ENCODE peak calls at places on chromosomes 13 and 19, in eight cellular contexts. One of them, this sample, is unnamed.

GRCh38 chr13:40552895-40553294 is 113.5 kb downstream of the FOXO1 start:
- DNase-seq in heart left ventricle: no peak
- DNase-seq in endothelial cell: no peak
- DNase-seq in GM23248: no peak
- DNase-seq in AML-193: no peak
- DNase-seq in stromal cell of bone marrow: no peak
- DNase-seq in choroid plexus epithelial cell: no peak
- DNase-seq in brain microvascular endothelial cell: no peak
- DNase-seq in this sample: no peak

GRCh38 chr13:23985846-23986245 is 88.5 kb upstream of the C1QTNF9B start:
- DNase-seq in choroid plexus epithelial cell: peak
- DNase-seq in endothelial cell: no peak
- DNase-seq in brain microvascular endothelial cell: peak
- DNase-seq in GM23248: no peak
- DNase-seq in heart left ventricle: no peak
- DNase-seq in AML-193: no peak
- DNase-seq in stromal cell of bone marrow: no peak
- DNase-seq in this sample: no peak

GRCh38 chr19:35049456-35049855 is 7.9 kb downstream of the HPN start:
- DNase-seq in stromal cell of bone marrow: no peak
- DNase-seq in endothelial cell: no peak
- DNase-seq in choroid plexus epithelial cell: no peak
- DNase-seq in brain microvascular endothelial cell: no peak
- DNase-seq in AML-193: no peak
- DNase-seq in heart left ventricle: no peak
- DNase-seq in GM23248: peak
- DNase-seq in this sample: no peak

GRCh38 chr19:55113570-55114039 is 3.8 kb downstream of the PPP1R12C start:
- DNase-seq in heart left ventricle: peak
- DNase-seq in endothelial cell: peak
- DNase-seq in AML-193: no peak
- DNase-seq in choroid plexus epithelial cell: peak
- DNase-seq in stromal cell of bone marrow: peak
- DNase-seq in brain microvascular endothelial cell: peak
- DNase-seq in GM23248: peak
- DNase-seq in this sample: peak

GRCh38 chr19:12513531-12514061 is 29.0 kb upstream of the ZNF709 start:
- DNase-seq in brain microvascular endothelial cell: no peak
- DNase-seq in choroid plexus epithelial cell: no peak
- DNase-seq in AML-193: no peak
- DNase-seq in endothelial cell: no peak
- DNase-seq in stromal cell of bone marrow: no peak
- DNase-seq in heart left ventricle: no peak
- DNase-seq in GM23248: no peak
- DNase-seq in this sample: peak

GRCh38 chr13:51849145-51850101 is 4.4 kb upstream of the TMEM272 start:
- DNase-seq in AML-193: peak
- DNase-seq in brain microvascular endothelial cell: peak
- DNase-seq in stromal cell of bone marrow: no peak
- DNase-seq in heart left ventricle: no peak
- DNase-seq in endothelial cell: peak
- DNase-seq in choroid plexus epithelial cell: peak
- DNase-seq in GM23248: peak
- DNase-seq in this sample: peak

GRCh38 chr19:12784871-12785430 is 6.3 kb upstream of the JUNB start:
- DNase-seq in endothelial cell: no peak
- DNase-seq in GM23248: peak
- DNase-seq in stromal cell of bone marrow: no peak
- DNase-seq in AML-193: no peak
- DNase-seq in heart left ventricle: no peak
- DNase-seq in choroid plexus epithelial cell: peak
- DNase-seq in brain microvascular endothelial cell: no peak
- DNase-seq in this sample: no peak

GRCh38 chr19:56720281-56720680 is 48.7 kb upstream of the ZNF835 start:
- DNase-seq in AML-193: no peak
- DNase-seq in choroid plexus epithelial cell: no peak
- DNase-seq in brain microvascular endothelial cell: no peak
- DNase-seq in heart left ventricle: no peak
- DNase-seq in stromal cell of bone marrow: no peak
- DNase-seq in GM23248: no peak
- DNase-seq in endothelial cell: no peak
- DNase-seq in this sample: peak

GRCh38 chr19:7618771-7619510 is 10.4 kb downstream of the XAB2 start:
- DNase-seq in GM23248: no peak
- DNase-seq in choroid plexus epithelial cell: no peak
- DNase-seq in heart left ventricle: no peak
- DNase-seq in brain microvascular endothelial cell: no peak
- DNase-seq in endothelial cell: no peak
- DNase-seq in AML-193: no peak
- DNase-seq in stromal cell of bone marrow: no peak
- DNase-seq in this sample: no peak

GRCh38 chr13:30111810-30112209 is 195.5 kb downstream of the KATNAL1 start:
- DNase-seq in heart left ventricle: no peak
- DNase-seq in brain microvascular endothelial cell: no peak
- DNase-seq in choroid plexus epithelial cell: no peak
- DNase-seq in GM23248: peak
- DNase-seq in endothelial cell: no peak
- DNase-seq in stromal cell of bone marrow: no peak
- DNase-seq in AML-193: peak
- DNase-seq in this sample: no peak

GRCh38 chr19:2478324-2478755 is 2.4 kb downstream of the GADD45B start:
- DNase-seq in AML-193: peak
- DNase-seq in choroid plexus epithelial cell: peak
- DNase-seq in endothelial cell: no peak
- DNase-seq in heart left ventricle: peak
- DNase-seq in stromal cell of bone marrow: peak
- DNase-seq in brain microvascular endothelial cell: no peak
- DNase-seq in GM23248: peak
- DNase-seq in this sample: no peak

GRCh38 chr13:90947976-90948375 is 399.5 kb upstream of the MIR17HG start:
- DNase-seq in brain microvascular endothelial cell: no peak
- DNase-seq in AML-193: no peak
- DNase-seq in stromal cell of bone marrow: no peak
- DNase-seq in heart left ventricle: no peak
- DNase-seq in choroid plexus epithelial cell: no peak
- DNase-seq in GM23248: no peak
- DNase-seq in endothelial cell: no peak
- DNase-seq in this sample: no peak

GRCh38 chr19:40662925-40663711 is 27.3 kb downstream of the NUMBL start:
- DNase-seq in stromal cell of bone marrow: peak
- DNase-seq in GM23248: peak
- DNase-seq in AML-193: peak
- DNase-seq in endothelial cell: peak
- DNase-seq in brain microvascular endothelial cell: peak
- DNase-seq in heart left ventricle: peak
- DNase-seq in choroid plexus epithelial cell: peak
- DNase-seq in this sample: peak

GRCh38 chr19:35486268-35486708 is 4.0 kb downstream of the KRTDAP start:
- DNase-seq in AML-193: no peak
- DNase-seq in heart left ventricle: no peak
- DNase-seq in endothelial cell: no peak
- DNase-seq in GM23248: no peak
- DNase-seq in brain microvascular endothelial cell: no peak
- DNase-seq in choroid plexus epithelial cell: no peak
- DNase-seq in stromal cell of bone marrow: no peak
- DNase-seq in this sample: no peak

GRCh38 chr13:44692173-44692713 is 116.1 kb upstream of the TSC22D1 start:
- DNase-seq in AML-193: no peak
- DNase-seq in stromal cell of bone marrow: no peak
- DNase-seq in heart left ventricle: no peak
- DNase-seq in brain microvascular endothelial cell: peak
- DNase-seq in endothelial cell: no peak
- DNase-seq in GM23248: no peak
- DNase-seq in choroid plexus epithelial cell: peak
- DNase-seq in this sample: no peak

GRCh38 chr19:1123885-1124677 is 20.3 kb downstream of the GPX4 start:
- DNase-seq in heart left ventricle: no peak
- DNase-seq in AML-193: no peak
- DNase-seq in endothelial cell: no peak
- DNase-seq in choroid plexus epithelial cell: no peak
- DNase-seq in stromal cell of bone marrow: no peak
- DNase-seq in GM23248: no peak
- DNase-seq in brain microvascular endothelial cell: no peak
- DNase-seq in this sample: no peak

GRCh38 chr13:59475911-59476310 is 687.8 kb downstream of the DIAPH3 start:
- DNase-seq in endothelial cell: no peak
- DNase-seq in AML-193: no peak
- DNase-seq in stromal cell of bone marrow: no peak
- DNase-seq in GM23248: no peak
- DNase-seq in heart left ventricle: no peak
- DNase-seq in choroid plexus epithelial cell: no peak
- DNase-seq in brain microvascular endothelial cell: no peak
- DNase-seq in this sample: no peak

GRCh38 chr13:64778002-64778401 is 2452.1 kb downstream of the PCDH9 start:
- DNase-seq in GM23248: no peak
- DNase-seq in stromal cell of bone marrow: no peak
- DNase-seq in endothelial cell: no peak
- DNase-seq in brain microvascular endothelial cell: no peak
- DNase-seq in heart left ventricle: no peak
- DNase-seq in choroid plexus epithelial cell: no peak
- DNase-seq in AML-193: no peak
- DNase-seq in this sample: no peak

GRCh38 chr13:103884139-103884723 is 818.0 kb upstream of the SLC10A2 start:
- DNase-seq in endothelial cell: no peak
- DNase-seq in choroid plexus epithelial cell: no peak
- DNase-seq in stromal cell of bone marrow: no peak
- DNase-seq in AML-193: no peak
- DNase-seq in heart left ventricle: no peak
- DNase-seq in GM23248: no peak
- DNase-seq in brain microvascular endothelial cell: no peak
- DNase-seq in this sample: no peak

GRCh38 chr13:70960841-70961443 is 852.7 kb upstream of the KLHL1 start:
- DNase-seq in choroid plexus epithelial cell: peak
- DNase-seq in stromal cell of bone marrow: peak
- DNase-seq in heart left ventricle: no peak
- DNase-seq in GM23248: peak
- DNase-seq in AML-193: peak
- DNase-seq in endothelial cell: peak
- DNase-seq in brain microvascular endothelial cell: peak
- DNase-seq in this sample: no peak

GRCh38 chr19:14432817-14433453 is at the start of gene PKN1:
- DNase-seq in brain microvascular endothelial cell: no peak
- DNase-seq in GM23248: peak
- DNase-seq in AML-193: peak
- DNase-seq in stromal cell of bone marrow: no peak
- DNase-seq in choroid plexus epithelial cell: no peak
- DNase-seq in endothelial cell: peak
- DNase-seq in heart left ventricle: peak
- DNase-seq in this sample: peak

GRCh38 chr19:47037766-47038165 is 10.7 kb downstream of the TMEM160 start:
- DNase-seq in stromal cell of bone marrow: no peak
- DNase-seq in choroid plexus epithelial cell: no peak
- DNase-seq in endothelial cell: no peak
- DNase-seq in AML-193: no peak
- DNase-seq in GM23248: no peak
- DNase-seq in heart left ventricle: no peak
- DNase-seq in brain microvascular endothelial cell: no peak
- DNase-seq in this sample: no peak

GRCh38 chr19:38514812-38515633 is 81.5 kb downstream of the RYR1 start:
- DNase-seq in GM23248: peak
- DNase-seq in heart left ventricle: peak
- DNase-seq in endothelial cell: peak
- DNase-seq in choroid plexus epithelial cell: peak
- DNase-seq in brain microvascular endothelial cell: peak
- DNase-seq in AML-193: peak
- DNase-seq in stromal cell of bone marrow: peak
- DNase-seq in this sample: peak

GRCh38 chr13:22061371-22061805 is 390.5 kb downstream of the FGF9 start:
- DNase-seq in choroid plexus epithelial cell: no peak
- DNase-seq in GM23248: no peak
- DNase-seq in brain microvascular endothelial cell: no peak
- DNase-seq in endothelial cell: no peak
- DNase-seq in AML-193: no peak
- DNase-seq in stromal cell of bone marrow: no peak
- DNase-seq in heart left ventricle: no peak
- DNase-seq in this sample: no peak

GRCh38 chr19:18101268-18101667 is 3.7 kb downstream of the MAST3 start:
- DNase-seq in choroid plexus epithelial cell: no peak
- DNase-seq in brain microvascular endothelial cell: no peak
- DNase-seq in endothelial cell: no peak
- DNase-seq in AML-193: no peak
- DNase-seq in stromal cell of bone marrow: no peak
- DNase-seq in GM23248: no peak
- DNase-seq in heart left ventricle: no peak
- DNase-seq in this sample: no peak

GRCh38 chr19:18697680-18698079 is 14.2 kb downstream of the CRTC1 start:
- DNase-seq in choroid plexus epithelial cell: no peak
- DNase-seq in brain microvascular endothelial cell: no peak
- DNase-seq in endothelial cell: no peak
- DNase-seq in GM23248: no peak
- DNase-seq in stromal cell of bone marrow: no peak
- DNase-seq in heart left ventricle: no peak
- DNase-seq in AML-193: no peak
- DNase-seq in this sample: no peak

GRCh38 chr13:48741377-48741776 is 87.6 kb downstream of the CYSLTR2 start:
- DNase-seq in endothelial cell: no peak
- DNase-seq in heart left ventricle: no peak
- DNase-seq in brain microvascular endothelial cell: peak
- DNase-seq in AML-193: no peak
- DNase-seq in stromal cell of bone marrow: no peak
- DNase-seq in choroid plexus epithelial cell: peak
- DNase-seq in GM23248: no peak
- DNase-seq in this sample: no peak

GRCh38 chr19:34351382-34351802 is 13.6 kb upstream of the GPI start:
- DNase-seq in choroid plexus epithelial cell: peak
- DNase-seq in brain microvascular endothelial cell: no peak
- DNase-seq in stromal cell of bone marrow: no peak
- DNase-seq in endothelial cell: no peak
- DNase-seq in GM23248: no peak
- DNase-seq in heart left ventricle: no peak
- DNase-seq in AML-193: no peak
- DNase-seq in this sample: no peak

GRCh38 chr13:29955137-29955650 is 104.8 kb upstream of the UBL3 start:
- DNase-seq in choroid plexus epithelial cell: no peak
- DNase-seq in brain microvascular endothelial cell: no peak
- DNase-seq in stromal cell of bone marrow: no peak
- DNase-seq in GM23248: no peak
- DNase-seq in AML-193: no peak
- DNase-seq in heart left ventricle: no peak
- DNase-seq in endothelial cell: no peak
- DNase-seq in this sample: no peak

This sample was measured in NT2/D1.